ENCODE peak calls at places on chromosome 2, in seven cellular contexts. X is ascending aorta, Q is nephron progenitor cell, Z is Calu3, C is hypothalamus, Y is nucleus accumbens, H is anterior cingulate cortex. L is an unnamed sample.

GRCh38 chr2:159513745-159514144 is 102.6 kb downstream of the BAZ2B start:
- DNase-seq in X (no peak), Q (no peak), Z (no peak), C (no peak), Y (no peak), H (no peak), L (no peak)

GRCh38 chr2:10760794-10761504 is 39.5 kb downstream of the ATP6V1C2 start:
- DNase-seq in X (no peak), Q (no peak), Z (no peak), C (no peak), Y (no peak), H (no peak), L (no peak)

GRCh38 chr2:61538920-61539559 is 884 bp upstream of the XPO1 start:
- DNase-seq in X (peak), Q (no peak), Z (peak), C (no peak), Y (peak), H (no peak), L (peak)

GRCh38 chr2:149953627-149954026 is 366.1 kb upstream of the MMADHC start:
- DNase-seq in X (no peak), Q (no peak), Z (no peak), C (no peak), Y (no peak), H (no peak), L (no peak)

GRCh38 chr2:134087371-134087921 is 166.4 kb upstream of the MGAT5 start:
- DNase-seq in X (no peak), Q (no peak), Z (peak), C (no peak), Y (no peak), H (no peak), L (no peak)

GRCh38 chr2:198695879-198696278 is 761.9 kb downstream of the SATB2 start:
- DNase-seq in X (no peak), Q (no peak), Z (no peak), C (no peak), Y (no peak), H (no peak), L (no peak)

GRCh38 chr2:111618577-111618930 is 265.4 kb downstream of the ANAPC1 start:
- DNase-seq in X (peak), Q (no peak), Z (no peak), C (no peak), Y (no peak), H (no peak), L (no peak)

GRCh38 chr2:226791056-226791486 is 8.5 kb downstream of the IRS1 start:
- DNase-seq in X (peak), Q (no peak), Z (no peak), C (no peak), Y (peak), H (peak), L (no peak)

GRCh38 chr2:124668161-124668560 is 643.1 kb downstream of the CNTNAP5 start:
- DNase-seq in X (no peak), Q (no peak), Z (no peak), C (no peak), Y (no peak), H (no peak), L (peak)

GRCh38 chr2:46098606-46099005 is 198.6 kb upstream of the EPAS1 start:
- DNase-seq in X (no peak), Q (no peak), Z (no peak), C (no peak), Y (no peak), H (no peak), L (no peak)

GRCh38 chr2:158191569-158191968 is 89.9 kb downstream of the UPP2 start:
- DNase-seq in X (no peak), Q (no peak), Z (no peak), C (no peak), Y (no peak), H (no peak), L (no peak)

GRCh38 chr2:145190031-145190703 is 670.2 kb upstream of the ZEB2 start:
- DNase-seq in X (no peak), Q (no peak), Z (no peak), C (no peak), Y (no peak), H (no peak), L (no peak)

GRCh38 chr2:182521453-182522427 is 94.9 kb upstream of the PDE1A start:
- DNase-seq in X (no peak), Q (no peak), Z (no peak), C (no peak), Y (no peak), H (no peak), L (no peak)

GRCh38 chr2:20393986-20394385 is 43.3 kb upstream of the PUM2 start:
- DNase-seq in X (no peak), Q (no peak), Z (no peak), C (no peak), Y (no peak), H (no peak), L (no peak)

GRCh38 chr2:46634905-46635304 is 155.5 kb downstream of the TMEM247 start:
- DNase-seq in X (no peak), Q (no peak), Z (no peak), C (no peak), Y (no peak), H (no peak), L (no peak)

GRCh38 chr2:25572638-25573037 is 100.7 kb downstream of the DTNB start:
- DNase-seq in X (no peak), Q (no peak), Z (no peak), C (no peak), Y (no peak), H (no peak), L (no peak)

GRCh38 chr2:240325006-240325653 is 110.3 kb upstream of the GPC1 start:
- DNase-seq in X (peak), Q (no peak), Z (no peak), C (no peak), Y (no peak), H (no peak), L (no peak)

GRCh38 chr2:171297951-171298350 is 135.8 kb downstream of the METTL8 start:
- DNase-seq in X (no peak), Q (no peak), Z (no peak), C (no peak), Y (no peak), H (no peak), L (no peak)

GRCh38 chr2:45264227-45265225 is 255.3 kb upstream of the SIX2 start:
- DNase-seq in X (no peak), Q (no peak), Z (no peak), C (no peak), Y (no peak), H (no peak), L (no peak)

GRCh38 chr2:148021059-148021985 is at the start of gene MBD5:
- DNase-seq in X (peak), Q (no peak), Z (peak), C (no peak), Y (peak), H (no peak), L (peak)

GRCh38 chr2:54586062-54586982 is 130.2 kb downstream of the SPTBN1 start:
- DNase-seq in X (no peak), Q (no peak), Z (no peak), C (no peak), Y (no peak), H (no peak), L (no peak)

GRCh38 chr2:203819434-203820133 is 48.0 kb upstream of the CTLA4 start:
- DNase-seq in X (no peak), Q (no peak), Z (no peak), C (no peak), Y (no peak), H (no peak), L (no peak)

GRCh38 chr2:42959148-42959992 is 167.0 kb upstream of the HAAO start:
- DNase-seq in X (peak), Q (no peak), Z (no peak), C (no peak), Y (no peak), H (no peak), L (no peak)

GRCh38 chr2:240885566-240885965 is 10.4 kb downstream of the MAB21L4 start:
- DNase-seq in X (no peak), Q (no peak), Z (no peak), C (no peak), Y (no peak), H (no peak), L (no peak)

GRCh38 chr2:119178811-119179601 is 20.5 kb upstream of the C1QL2 start:
- DNase-seq in X (no peak), Q (no peak), Z (peak), C (no peak), Y (no peak), H (no peak), L (no peak)

GRCh38 chr2:72778410-72778809 is 47.4 kb downstream of the EXOC6B start:
- DNase-seq in X (no peak), Q (no peak), Z (no peak), C (no peak), Y (no peak), H (no peak), L (no peak)

GRCh38 chr2:202072737-202073396 is at the start of gene KIAA2012:
- DNase-seq in X (no peak), Q (peak), Z (no peak), C (no peak), Y (no peak), H (no peak), L (no peak)

GRCh38 chr2:47429795-47430194 is 26.8 kb downstream of the MSH2 start:
- DNase-seq in X (no peak), Q (no peak), Z (no peak), C (no peak), Y (no peak), H (no peak), L (no peak)

GRCh38 chr2:138777996-138778395 is 2.2 kb downstream of the NXPH2 start:
- DNase-seq in X (no peak), Q (peak), Z (no peak), C (no peak), Y (no peak), H (no peak), L (peak)

GRCh38 chr2:45494275-45494977 is 116.6 kb downstream of the SRBD1 start:
- DNase-seq in X (no peak), Q (peak), Z (peak), C (no peak), Y (no peak), H (no peak), L (peak)

GRCh38 chr2:96427917-96428316 is 77.2 kb downstream of the NEURL3 start:
- DNase-seq in X (no peak), Q (no peak), Z (peak), C (no peak), Y (no peak), H (no peak), L (no peak)

GRCh38 chr2:215601990-215602721 is 166.3 kb upstream of the FN1 start:
- DNase-seq in X (no peak), Q (no peak), Z (no peak), C (no peak), Y (no peak), H (no peak), L (no peak)

GRCh38 chr2:29215073-29215472 is 99.9 kb downstream of the CLIP4 start:
- DNase-seq in X (no peak), Q (no peak), Z (no peak), C (no peak), Y (no peak), H (no peak), L (no peak)

GRCh38 chr2:19863303-19864041 is 38.3 kb downstream of the TTC32 start:
- DNase-seq in X (peak), Q (peak), Z (peak), C (peak), Y (peak), H (peak), L (peak)

GRCh38 chr2:170262806-170263205 is 84.9 kb downstream of the MYO3B start:
- DNase-seq in X (no peak), Q (no peak), Z (no peak), C (no peak), Y (no peak), H (no peak), L (no peak)

GRCh38 chr2:240230424-240230945 is 90.0 kb upstream of the OTOS start:
- DNase-seq in X (peak), Q (no peak), Z (no peak), C (no peak), Y (no peak), H (no peak), L (peak)

GRCh38 chr2:152548996-152549395 is 168.3 kb downstream of the PRPF40A start:
- DNase-seq in X (no peak), Q (no peak), Z (no peak), C (no peak), Y (no peak), H (no peak), L (no peak)

GRCh38 chr2:215019521-215020145 is 118.8 kb downstream of the ABCA12 start:
- DNase-seq in X (no peak), Q (no peak), Z (no peak), C (no peak), Y (no peak), H (no peak), L (no peak)

GRCh38 chr2:12131975-12132374 is 385.5 kb downstream of the LPIN1 start:
- DNase-seq in X (no peak), Q (no peak), Z (no peak), C (no peak), Y (no peak), H (no peak), L (no peak)